ENCODE peak calls at places on chromosomes 5 and 9, in five cellular contexts. U is nucleus accumbens, Y is brain microvascular endothelial cell, J is nephron progenitor cell, L is neural crest cell. K is an unnamed sample.
A peak's percentile ranks its signal among the peaks of the same experiment; 100 is the strongest.

GRCh38 chr9:114289571-114290481 is 33.1 kb upstream of the ORM1 start:
- DNase-seq in U (no peak), Y (no peak), J (no peak), L (no peak), K (no peak)

GRCh38 chr5:96293966-96294886 is 138.8 kb downstream of the PCSK1 start:
- DNase-seq in U (no peak), Y (peak; percentile 25), J (no peak), L (no peak), K (no peak)

GRCh38 chr9:5626727-5627634 is 1.9 kb upstream of the RIC1 start:
- DNase-seq in U (peak; percentile 5), Y (peak; percentile 38), J (no peak), L (no peak), K (peak; percentile 36)

GRCh38 chr9:14025741-14026140 is 288.2 kb downstream of the NFIB start:
- DNase-seq in U (no peak), Y (no peak), J (no peak), L (no peak), K (no peak)

GRCh38 chr5:113221294-113222176 is 213.3 kb downstream of the TSSK1B start:
- DNase-seq in U (no peak), Y (no peak), J (no peak), L (no peak), K (no peak)

GRCh38 chr5:75016896-75017295 is 35.5 kb downstream of the GCNT4 start:
- DNase-seq in U (no peak), Y (no peak), J (no peak), L (no peak), K (no peak)

GRCh38 chr9:15416880-15417279 is 5.8 kb upstream of the SNAPC3 start:
- DNase-seq in U (no peak), Y (peak; percentile 59), J (peak; percentile 28), L (no peak), K (no peak)

GRCh38 chr9:92425578-92425977 is 1.3 kb upstream of the OMD start:
- DNase-seq in U (no peak), Y (no peak), J (no peak), L (no peak), K (no peak)

GRCh38 chr5:132813599-132814440 is 718 bp downstream of the SOWAHA start:
- DNase-seq in U (no peak), Y (no peak), J (peak; percentile 62), L (no peak), K (no peak)

GRCh38 chr9:80028501-80028900 is 456.7 kb downstream of the TLE4 start:
- DNase-seq in U (no peak), Y (no peak), J (no peak), L (no peak), K (no peak)

GRCh38 chr5:111694183-111694582 is 62.8 kb downstream of the NREP start:
- DNase-seq in U (no peak), Y (peak; percentile 11), J (no peak), L (no peak), K (no peak)

GRCh38 chr9:80114241-80114640 is 542.5 kb downstream of the TLE4 start:
- DNase-seq in U (no peak), Y (no peak), J (no peak), L (no peak), K (no peak)

GRCh38 chr5:108003178-108003577 is 332.4 kb upstream of the EFNA5 start:
- DNase-seq in U (no peak), Y (peak; percentile 64), J (no peak), L (no peak), K (peak; percentile 11)

GRCh38 chr5:4363045-4363444 is 767.4 kb downstream of the IRX1 start:
- DNase-seq in U (no peak), Y (no peak), J (no peak), L (no peak), K (no peak)

GRCh38 chr9:129583308-129584038 is 37.4 kb downstream of the C9orf50 start:
- DNase-seq in U (no peak), Y (no peak), J (no peak), L (no peak), K (no peak)

GRCh38 chr5:82754759-82755158 is 322.4 kb downstream of the TMEM167A start:
- DNase-seq in U (no peak), Y (no peak), J (no peak), L (no peak), K (no peak)

GRCh38 chr5:54159153-54159836 is 151.1 kb downstream of the ARL15 start:
- DNase-seq in U (no peak), Y (peak; percentile 32), J (no peak), L (no peak), K (no peak)

GRCh38 chr5:17157916-17158529 is 59.4 kb upstream of the BASP1 start:
- DNase-seq in U (no peak), Y (peak; percentile 91), J (no peak), L (no peak), K (no peak)

GRCh38 chr5:95835682-95836405 is 13.3 kb upstream of the GLRX start:
- DNase-seq in U (no peak), Y (no peak), J (no peak), L (no peak), K (no peak)

GRCh38 chr5:154866841-154867240 is 8.4 kb downstream of the CNOT8 start:
- DNase-seq in U (no peak), Y (no peak), J (no peak), L (no peak), K (no peak)

GRCh38 chr5:62607615-62608014 is 29.0 kb downstream of the LRRC70 start:
- DNase-seq in U (no peak), Y (no peak), J (no peak), L (no peak), K (no peak)

GRCh38 chr5:172828911-172829431 is 5.1 kb upstream of the ERGIC1 start:
- DNase-seq in U (no peak), Y (peak; percentile 68), J (no peak), L (no peak), K (no peak)

GRCh38 chr5:55096860-55097259 is 5.6 kb upstream of the GZMA start:
- DNase-seq in U (no peak), Y (no peak), J (no peak), L (no peak), K (no peak)

GRCh38 chr9:110028281-110029075 is 179.5 kb downstream of the C9orf152 start:
- DNase-seq in U (no peak), Y (no peak), J (no peak), L (no peak), K (no peak)

GRCh38 chr9:98135558-98135934 is 16.5 kb upstream of the TRIM14 start:
- DNase-seq in U (no peak), Y (no peak), J (no peak), L (no peak), K (no peak)

GRCh38 chr9:91234523-91234922 is 127.2 kb downstream of the AUH start:
- DNase-seq in U (no peak), Y (no peak), J (peak; percentile 42), L (no peak), K (no peak)

GRCh38 chr9:133700861-133701320 is 37.3 kb downstream of the SARDH start:
- DNase-seq in U (no peak), Y (no peak), J (no peak), L (no peak), K (no peak)

GRCh38 chr9:35835216-35835604 is 6.2 kb downstream of the TMEM8B start:
- DNase-seq in U (no peak), Y (no peak), J (no peak), L (no peak), K (no peak)

GRCh38 chr9:93340091-93340490 is 111.4 kb upstream of the FAM120A start:
- DNase-seq in U (no peak), Y (no peak), J (no peak), L (no peak), K (no peak)

GRCh38 chr9:32350682-32351081 is 33.8 kb upstream of the ACO1 start:
- DNase-seq in U (no peak), Y (no peak), J (no peak), L (no peak), K (no peak)

GRCh38 chr5:181259283-181259682 is 1.7 kb downstream of the TRIM52 start:
- DNase-seq in U (no peak), Y (no peak), J (no peak), L (no peak), K (no peak)

GRCh38 chr9:114721491-114722362 is 39.7 kb upstream of the TEX48 start:
- DNase-seq in U (no peak), Y (no peak), J (no peak), L (no peak), K (no peak)

GRCh38 chr5:120604898-120605297 is 140.8 kb downstream of the PRR16 start:
- DNase-seq in U (no peak), Y (peak; percentile 92), J (no peak), L (no peak), K (no peak)

GRCh38 chr9:35618854-35619799 is 914 bp upstream of the CD72 start:
- DNase-seq in U (no peak), Y (no peak), J (no peak), L (no peak), K (no peak)

GRCh38 chr5:36897616-36898015 is 21.0 kb downstream of the NIPBL start:
- DNase-seq in U (no peak), Y (no peak), J (no peak), L (no peak), K (no peak)

GRCh38 chr5:40838076-40838475 is 3.1 kb upstream of the RPL37 start:
- DNase-seq in U (no peak), Y (no peak), J (no peak), L (no peak), K (no peak)

GRCh38 chr5:149310947-149311675 is 34.2 kb upstream of the GRPEL2 start:
- DNase-seq in U (no peak), Y (peak; percentile 83), J (peak; percentile 40), L (no peak), K (peak; percentile 94)

GRCh38 chr9:123336959-123337358 is 19.0 kb upstream of the CRB2 start:
- DNase-seq in U (no peak), Y (no peak), J (no peak), L (no peak), K (no peak)

GRCh38 chr5:148984333-148984732 is 78.5 kb downstream of the SH3TC2 start:
- DNase-seq in U (no peak), Y (no peak), J (no peak), L (no peak), K (peak; percentile 19)

GRCh38 chr9:115213777-115214428 is 95.9 kb upstream of the TNC start:
- DNase-seq in U (no peak), Y (peak; percentile 89), J (no peak), L (no peak), K (no peak)